ENCODE peak calls at places on chromosomes 4 and X, in eight cellular contexts. Q, F, R, V, T, W, O and J are unnamed samples.

GRCh38 chr4:53477038-53477565 is 99.7 kb downstream of the FIP1L1 start:
- DNase-seq in F (no peak), R (no peak), W (no peak), V (peak; percentile 48), O (no peak), Q (no peak), T (no peak), J (no peak)

GRCh38 chrX:68898661-68899060 is 69.8 kb downstream of the EFNB1 start:
- DNase-seq in T (no peak), R (no peak), O (no peak), Q (no peak), V (no peak), F (no peak), W (no peak), J (no peak)

GRCh38 chrX:1249101-1249887 is 19.3 kb upstream of the CSF2RA start:
- DNase-seq in V (peak; percentile 93), O (no peak), Q (peak; percentile 29), T (no peak), R (no peak), F (peak; percentile 64), W (peak; percentile 27), J (peak; percentile 67)

GRCh38 chrX:46994096-46994495 is 81.9 kb downstream of the JADE3 start:
- DNase-seq in T (no peak), V (no peak), O (no peak), Q (no peak), R (no peak), W (no peak), F (no peak), J (no peak)

GRCh38 chr4:165359501-165359900 is 19.3 kb upstream of the CPE start:
- DNase-seq in R (peak; percentile 49), W (no peak), T (peak; percentile 47), O (no peak), V (no peak), F (no peak), Q (no peak), J (no peak)

GRCh38 chr4:139581096-139581495 is 25.1 kb upstream of the SETD7 start:
- DNase-seq in T (no peak), O (no peak), V (no peak), W (no peak), Q (no peak), F (no peak), R (no peak), J (no peak)

GRCh38 chr4:26206339-26206738 is 114.5 kb upstream of the RBPJ start:
- DNase-seq in T (peak; percentile 99), O (no peak), R (peak; percentile 93), Q (peak; percentile 61), F (no peak), W (no peak), V (no peak), J (no peak)

GRCh38 chrX:362351-362750 is 24.4 kb downstream of the PPP2R3B start:
- DNase-seq in T (no peak), Q (no peak), W (no peak), R (no peak), V (no peak), F (no peak), O (no peak), J (no peak)

GRCh38 chrX:39854772-39855747 is 242.7 kb downstream of the BCOR start:
- DNase-seq in O (peak; percentile 72), V (no peak), R (no peak), W (peak; percentile 83), F (no peak), T (no peak), Q (no peak), J (no peak)

GRCh38 chr4:10605746-10606482 is 78.7 kb downstream of the CLNK start:
- DNase-seq in R (peak; percentile 82), V (no peak), F (no peak), W (no peak), O (no peak), Q (peak; percentile 78), T (peak; percentile 68), J (no peak)

GRCh38 chrX:136147320-136147901 is at the start of gene FHL1:
- DNase-seq in W (peak; percentile 63), O (peak; percentile 47), Q (peak; percentile 40), F (peak; percentile 32), V (peak; percentile 37), T (peak; percentile 39), R (no peak), J (no peak)

GRCh38 chrX:154074199-154074598 is 23.3 kb downstream of the MECP2 start:
- DNase-seq in R (peak; percentile 77), Q (peak; percentile 75), W (no peak), T (peak; percentile 44), V (no peak), F (no peak), O (no peak), J (no peak)

GRCh38 chrX:16589211-16589610 is 60.7 kb upstream of the S100G start:
- DNase-seq in F (no peak), O (no peak), R (peak; percentile 63), W (no peak), V (no peak), T (peak; percentile 63), Q (peak; percentile 79), J (no peak)

GRCh38 chr4:55588160-55588559 is 3.9 kb downstream of the PDCL2 start:
- DNase-seq in O (no peak), Q (no peak), F (no peak), W (no peak), R (no peak), T (no peak), V (no peak), J (no peak)

GRCh38 chr4:77040265-77040664 is 35.5 kb downstream of the CCNI start:
- DNase-seq in V (no peak), Q (peak; percentile 51), T (peak; percentile 74), R (peak; percentile 77), W (no peak), O (no peak), F (no peak), J (no peak)

GRCh38 chr4:14871676-14872430 is 130.4 kb upstream of the CPEB2 start:
- DNase-seq in T (no peak), Q (peak; percentile 90), V (peak; percentile 65), W (peak; percentile 10), F (no peak), O (peak; percentile 61), R (no peak), J (peak; percentile 76)

GRCh38 chr4:68569466-68570121 is 6.5 kb downstream of the UGT2B17 start:
- DNase-seq in O (peak; percentile 62), Q (no peak), T (no peak), R (no peak), F (no peak), V (no peak), W (no peak), J (no peak)

GRCh38 chrX:51376672-51377071 is 44.0 kb downstream of the NUDT10 start:
- DNase-seq in V (no peak), Q (no peak), F (no peak), R (no peak), W (no peak), O (no peak), T (no peak), J (no peak)

DNA sequence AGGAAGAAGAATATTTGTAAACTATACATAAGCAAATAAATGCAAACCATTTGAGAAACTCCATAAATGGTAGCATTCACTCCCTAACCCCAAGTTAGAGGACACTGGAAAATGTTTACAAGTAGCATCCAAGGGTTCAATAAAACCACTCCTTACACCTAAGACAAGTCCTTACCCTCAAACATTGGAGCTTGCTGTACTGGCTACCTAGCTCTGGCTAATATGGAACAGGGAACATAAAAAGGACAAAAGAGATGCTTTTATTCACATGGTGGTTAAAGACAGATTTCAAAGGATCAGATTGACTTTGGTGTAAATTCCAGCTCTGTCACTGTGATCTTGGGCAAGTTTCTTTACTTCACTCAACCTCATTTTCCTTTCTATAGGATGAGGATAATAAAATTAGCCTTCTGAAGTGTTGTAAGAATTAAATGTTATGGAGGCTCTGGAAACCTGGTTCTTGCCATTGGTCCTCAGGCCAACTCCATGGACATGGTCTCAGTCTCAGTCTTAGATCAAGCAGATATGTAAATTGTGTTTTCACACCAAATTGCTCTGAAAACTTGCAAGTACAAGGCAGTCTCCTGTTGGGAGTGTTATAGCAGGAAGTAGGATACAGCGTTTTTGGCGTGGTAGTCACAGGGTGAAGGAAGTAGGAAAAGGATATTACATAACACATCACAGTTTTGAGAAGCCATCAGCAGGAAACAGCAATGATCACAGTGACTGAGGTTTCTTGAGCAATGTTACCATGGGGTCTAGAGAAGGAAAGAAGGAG is 3.3 kb downstream of the CXCL1 start:
- DNase-seq in V (no peak), O (no peak), T (no peak), W (no peak), R (no peak), Q (peak; percentile 35), F (no peak), J (no peak)
- H3K9ac ChIP-seq in V (no peak overlapping the region), O (no peak overlapping the region), T (no peak overlapping the region), W (no peak overlapping the region), R (no peak overlapping the region), Q (no peak overlapping the region), F (no peak overlapping the region), J (no peak overlapping the region)

DNA sequence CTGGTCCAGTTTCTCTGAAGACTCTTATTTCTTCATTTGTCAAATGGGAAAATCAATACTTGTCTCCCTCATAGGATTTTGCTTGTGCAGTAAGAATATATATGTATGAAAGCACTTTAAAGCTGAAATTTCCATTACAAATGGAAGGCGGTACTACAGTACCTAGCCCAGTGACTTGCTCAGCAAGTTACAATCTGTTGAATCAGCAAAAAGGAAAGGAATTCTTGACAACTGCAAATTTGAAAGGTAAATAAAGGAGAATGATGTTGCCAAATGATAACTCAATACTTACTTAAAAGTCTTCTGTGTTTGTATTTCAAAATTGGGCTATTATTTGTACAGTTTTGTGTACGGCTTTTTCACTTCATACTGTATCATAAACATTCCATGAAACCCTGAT is 71.2 kb downstream of the PKD2 start:
- DNase-seq in R (no peak), W (no peak), O (no peak), F (no peak), Q (no peak), T (no peak), V (no peak), J (no peak)
- H3K9ac ChIP-seq in R (no peak overlapping the region), W (no peak overlapping the region), O (no peak overlapping the region), F (no peak overlapping the region), Q (no peak overlapping the region), T (no peak overlapping the region), V (no peak overlapping the region), J (no peak overlapping the region)

GRCh38 chr4:5752803-5753184 is 41.8 kb downstream of the EVC start:
- DNase-seq in V (peak; percentile 46), O (no peak), W (no peak), R (no peak), Q (no peak), T (no peak), F (no peak), J (no peak)
- H3K9ac ChIP-seq in V (no peak overlapping the region), O (no peak overlapping the region), W (no peak overlapping the region), R (peak overlapping the region; percentile 73), Q (no peak overlapping the region), T (no peak overlapping the region), F (peak overlapping the region; percentile 32), J (no peak overlapping the region)

DNA sequence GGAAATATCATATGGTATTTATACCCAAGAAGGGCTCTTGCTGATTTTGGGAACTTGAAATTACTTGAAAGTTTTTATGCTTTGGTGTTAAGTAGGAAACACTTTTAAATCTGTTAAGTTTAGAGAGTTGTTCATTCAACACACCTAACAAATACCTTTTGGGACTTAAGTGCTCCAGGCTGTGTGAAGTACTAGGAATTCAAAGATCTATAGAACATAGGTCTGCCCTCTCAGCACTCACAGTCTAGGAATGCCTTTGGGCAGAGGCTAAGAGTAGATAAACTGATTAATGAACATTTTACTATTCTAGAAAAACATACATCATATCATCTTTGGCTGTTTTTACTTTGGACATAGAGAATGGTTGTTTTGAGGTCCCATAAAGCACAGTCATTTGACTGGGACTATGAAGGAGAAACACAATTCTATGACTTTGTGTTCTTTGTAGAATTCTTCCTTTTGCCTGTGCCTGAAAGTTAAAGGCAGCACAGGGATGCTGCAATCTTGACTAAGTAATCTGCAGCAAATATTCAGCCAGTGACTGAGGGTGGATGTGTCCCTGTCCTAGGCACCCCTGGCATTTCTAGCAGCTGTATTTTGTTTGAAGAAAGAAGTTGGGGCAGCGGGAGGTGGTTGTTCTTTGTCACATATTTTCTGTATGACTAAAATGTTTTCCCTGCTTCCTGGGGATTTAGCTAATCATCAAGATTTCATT is 8.3 kb downstream of the BMP3 start:
- DNase-seq in O (no peak), W (no peak), V (no peak), Q (no peak), T (no peak), F (no peak), R (no peak), J (no peak)
- H3K9ac ChIP-seq in O (no peak overlapping the region), W (no peak overlapping the region), V (no peak overlapping the region), Q (no peak overlapping the region), T (no peak overlapping the region), F (no peak overlapping the region), R (no peak overlapping the region), J (no peak overlapping the region)